ENCODE peak calls at places on chromosomes 16 and 17, in six cellular contexts. Q is lung, M is ovary, L is AG04449, S is heart right ventricle, H is lower leg skin. Z is an unnamed sample.

GRCh38 chr17:61863801-61864126 is 436 bp upstream of the BRIP1 start:
- DNase-seq in S (no peak), Q (no peak), M (no peak), H (no peak), L (peak; percentile 14), Z (no peak)

GRCh38 chr16:71917900-71918299 is 22.6 kb downstream of the IST1 start:
- DNase-seq in Q (no peak), S (no peak), H (no peak), M (no peak), L (peak; percentile 55), Z (peak; percentile 82)

GRCh38 chr17:73820686-73821448 is 176.6 kb upstream of the SDK2 start:
- DNase-seq in Q (no peak), S (no peak), L (no peak), H (peak; percentile 79), M (no peak), Z (no peak)

GRCh38 chr16:87715658-87716057 is 50.1 kb downstream of the KLHDC4 start:
- DNase-seq in M (no peak), L (no peak), H (no peak), Q (no peak), S (no peak), Z (no peak)

GRCh38 chr17:73506470-73507435 is 137.5 kb downstream of the SDK2 start:
- DNase-seq in Q (no peak), S (no peak), M (no peak), L (no peak), H (no peak), Z (no peak)

GRCh38 chr16:66580605-66581209 is 1.4 kb downstream of the CMTM2 start:
- DNase-seq in H (no peak), M (no peak), L (peak; percentile 58), S (no peak), Q (no peak), Z (peak; percentile 80)

GRCh38 chr17:73359255-73359816 is 47.5 kb upstream of the CDC42EP4 start:
- DNase-seq in Q (no peak), M (no peak), H (no peak), S (no peak), L (no peak), Z (no peak)

GRCh38 chr17:282912-283882 is 69.4 kb downstream of the RPH3AL start:
- DNase-seq in S (no peak), M (peak; percentile 12), H (peak; percentile 74), L (no peak), Q (no peak), Z (no peak)

GRCh38 chr17:21460358-21460757 is 84.2 kb downstream of the KCNJ12 start:
- DNase-seq in L (no peak), M (no peak), S (no peak), H (no peak), Q (no peak), Z (no peak)

GRCh38 chr17:82613283-82614094 is 34.8 kb downstream of the WDR45B start:
- DNase-seq in H (no peak), Q (no peak), L (no peak), M (no peak), S (no peak), Z (no peak)

GRCh38 chr17:15260376-15261062 is 4.6 kb downstream of the PMP22 start:
- DNase-seq in Q (peak; percentile 82), H (peak; percentile 98), S (peak; percentile 88), L (no peak), M (peak; percentile 90), Z (peak; percentile 95)

GRCh38 chr17:15262291-15263205 is 2.6 kb downstream of the PMP22 start:
- DNase-seq in H (peak; percentile 97), M (peak; percentile 90), L (no peak), S (peak; percentile 90), Q (peak; percentile 77), Z (peak; percentile 94)

GRCh38 chr17:15263206-15263579 is 1.9 kb downstream of the PMP22 start:
- DNase-seq in Q (peak; percentile 78), H (peak; percentile 98), L (no peak), S (peak; percentile 91), M (peak; percentile 79), Z (peak; percentile 97)

GRCh38 chr17:15261063-15261817 is 3.9 kb downstream of the PMP22 start:
- DNase-seq in L (no peak), S (peak; percentile 46), Q (no peak), M (peak; percentile 61), H (peak; percentile 89), Z (peak; percentile 63)

DNA sequence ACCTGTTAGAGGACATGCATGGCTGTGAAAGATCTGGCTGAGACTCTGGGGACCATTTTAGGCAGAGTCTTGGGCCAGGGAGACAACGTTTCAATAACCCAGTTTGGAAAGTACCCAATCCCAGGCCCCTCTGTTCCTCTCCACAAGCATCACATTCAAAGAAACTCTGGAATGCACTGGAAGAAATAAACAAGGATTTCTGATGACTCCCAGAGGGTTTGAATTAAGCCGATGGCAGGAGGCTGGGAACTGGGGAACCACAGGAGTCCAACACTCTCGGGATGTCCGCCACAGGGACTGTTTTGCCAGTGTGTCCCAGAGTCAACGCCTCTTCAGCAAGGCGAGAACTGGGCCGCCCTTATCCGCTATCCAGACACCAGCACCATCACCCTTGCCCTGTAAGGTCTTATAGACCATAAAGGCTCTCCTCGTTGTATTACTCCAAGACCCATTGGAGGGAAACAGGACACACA is 3.3 kb downstream of the PMP22 start:
- DNase-seq in S (peak; percentile 30), M (peak; percentile 41), H (no peak), Q (no peak), L (no peak), Z (peak; percentile 37)
- H3K4me3 ChIP-seq in S (peak overlapping the region; percentile 80), M (peak overlapping the region; percentile 71), H (peak overlapping the region; percentile 68), Q (peak overlapping the region; percentile 77), L (peak overlapping the region; percentile 89), Z (peak overlapping the region; percentile 96)

GRCh38 chr17:47850373-47850691 is 631 bp downstream of the SP6 start:
- DNase-seq in Q (no peak), L (no peak), M (no peak), S (no peak), H (no peak), Z (no peak)
- H3K4me3 ChIP-seq in Q (no peak overlapping the region), L (no peak overlapping the region), M (no peak overlapping the region), S (peak overlapping the region; percentile 6), H (peak overlapping the region; percentile 21), Z (no peak overlapping the region)

GRCh38 chr17:3890082-3890892 is 2.6 kb downstream of the CAMKK1 start:
- DNase-seq in S (peak; percentile 72), H (peak; percentile 96), L (peak; percentile 84), Q (peak; percentile 60), M (peak; percentile 79), Z (peak; percentile 83)

GRCh38 chr17:3887811-3888210 is 5.0 kb downstream of the CAMKK1 start:
- DNase-seq in S (no peak), L (no peak), Q (no peak), H (no peak), M (no peak), Z (no peak)

GRCh38 chr17:3888343-3889171 is 4.3 kb downstream of the CAMKK1 start:
- DNase-seq in M (peak; percentile 95), L (peak; percentile 69), H (peak; percentile 96), Q (no peak), S (peak; percentile 86), Z (peak; percentile 90)

GRCh38 chr17:3890893-3891219 is 2.0 kb downstream of the CAMKK1 start:
- DNase-seq in Q (no peak), L (no peak), S (no peak), H (no peak), M (no peak), Z (no peak)

GRCh38 chr17:3889613-3890012 is 3.2 kb downstream of the CAMKK1 start:
- DNase-seq in M (no peak), S (no peak), Q (no peak), L (no peak), H (no peak), Z (no peak)
- H3K4me3 ChIP-seq in M (no peak overlapping the region), S (no peak overlapping the region), Q (no peak overlapping the region), L (peak overlapping the region; percentile 13), H (no peak overlapping the region), Z (no peak overlapping the region)

DNA sequence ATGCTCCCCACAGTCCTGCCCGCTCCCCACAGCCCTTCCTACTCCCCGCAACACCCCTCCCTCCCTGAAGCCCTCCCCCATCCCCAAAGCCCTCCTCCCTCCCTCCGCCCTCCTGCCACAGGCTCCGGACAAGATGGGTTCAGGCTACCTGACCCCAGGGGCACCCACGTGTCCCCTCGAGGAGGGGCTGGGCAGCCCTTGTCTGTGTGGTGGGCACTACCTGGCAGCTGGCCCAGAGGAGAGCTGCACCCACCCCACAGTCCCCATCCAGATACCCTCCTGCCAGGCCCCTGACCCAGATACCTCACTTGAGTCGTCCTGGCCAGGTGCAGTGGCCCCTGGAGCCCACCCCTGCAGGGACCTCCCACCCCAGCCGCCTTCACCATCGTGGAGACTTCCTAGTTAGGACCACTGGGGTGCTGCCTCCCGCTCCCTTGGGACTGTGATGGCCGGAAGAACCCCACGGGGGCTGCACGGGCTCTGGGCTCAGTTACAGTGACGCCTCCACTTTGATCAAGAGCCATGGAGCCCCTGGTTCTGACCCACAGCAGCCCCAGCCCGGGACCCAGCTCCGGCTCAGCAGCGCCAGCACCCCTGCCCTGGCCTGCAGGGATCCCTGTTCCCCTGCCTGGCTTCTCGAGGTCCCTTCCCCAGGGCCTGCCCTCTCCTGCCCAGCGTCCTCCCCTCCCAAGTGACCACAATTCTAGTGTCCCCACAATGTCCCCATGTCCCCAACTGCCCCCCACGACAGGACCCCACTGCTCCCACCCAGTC is 806 bp downstream of the PERCC1 start:
- DNase-seq in H (no peak), S (no peak), M (no peak), Q (no peak), L (no peak), Z (no peak)
- H3K4me3 ChIP-seq in H (no peak overlapping the region), S (no peak overlapping the region), M (no peak overlapping the region), Q (no peak overlapping the region), L (no peak overlapping the region), Z (no peak overlapping the region)

GRCh38 chr17:37557482-37557881 is 51.7 kb downstream of the SYNRG start:
- DNase-seq in H (no peak), Q (no peak), L (no peak), M (no peak), S (no peak), Z (no peak)
- H3K4me3 ChIP-seq in H (no peak overlapping the region), Q (no peak overlapping the region), L (no peak overlapping the region), M (no peak overlapping the region), S (no peak overlapping the region), Z (no peak overlapping the region)

Z was measured in fibroblast of the aortic adventitia.